ENCODE peak calls at places on chromosomes 4 and X, in six cellular contexts. One of them, this sample, is unnamed.

GRCh38 chr4:146235654-146236570 is 21.6 kb downstream of the REELD1 start:
- DNase-seq in WTC11: no peak
- DNase-seq in A549: no peak
- DNase-seq in endothelial cell of umbilical vein: no peak
- DNase-seq in HepG2: no peak
- DNase-seq in H1: no peak
- DNase-seq in this sample: no peak

GRCh38 chrX:46649421-46650260 is 76.1 kb downstream of the CHST7 start:
- DNase-seq in HepG2: no peak
- DNase-seq in A549: no peak
- DNase-seq in H1: no peak
- DNase-seq in endothelial cell of umbilical vein: peak
- DNase-seq in WTC11: peak
- DNase-seq in this sample: no peak

GRCh38 chr4:143768007-143768591 is 67.6 kb upstream of the FREM3 start:
- DNase-seq in endothelial cell of umbilical vein: peak
- DNase-seq in HepG2: no peak
- DNase-seq in A549: no peak
- DNase-seq in WTC11: no peak
- DNase-seq in H1: no peak
- DNase-seq in this sample: no peak

GRCh38 chrX:118523920-118524319 is 28.3 kb downstream of the DOCK11 start:
- DNase-seq in H1: no peak
- DNase-seq in A549: no peak
- DNase-seq in WTC11: no peak
- DNase-seq in endothelial cell of umbilical vein: no peak
- DNase-seq in HepG2: no peak
- DNase-seq in this sample: no peak

GRCh38 chrX:44234541-44234940 is 108.9 kb downstream of the EFHC2 start:
- DNase-seq in A549: no peak
- DNase-seq in H1: no peak
- DNase-seq in WTC11: no peak
- DNase-seq in endothelial cell of umbilical vein: no peak
- DNase-seq in HepG2: no peak
- DNase-seq in this sample: no peak

GRCh38 chrX:16628954-16629595 is 20.9 kb upstream of the S100G start:
- DNase-seq in HepG2: no peak
- DNase-seq in WTC11: peak
- DNase-seq in A549: no peak
- DNase-seq in endothelial cell of umbilical vein: no peak
- DNase-seq in H1: peak
- DNase-seq in this sample: peak

GRCh38 chr4:2852481-2852881 is 8.8 kb downstream of the ADD1 start:
- DNase-seq in H1: no peak
- DNase-seq in WTC11: no peak
- DNase-seq in HepG2: no peak
- DNase-seq in A549: no peak
- DNase-seq in endothelial cell of umbilical vein: no peak
- DNase-seq in this sample: no peak

GRCh38 chrX:41167888-41168287 is 82.6 kb downstream of the USP9X start:
- DNase-seq in H1: no peak
- DNase-seq in endothelial cell of umbilical vein: peak
- DNase-seq in HepG2: no peak
- DNase-seq in WTC11: no peak
- DNase-seq in A549: no peak
- DNase-seq in this sample: no peak

GRCh38 chr4:20272411-20272872 is 20.7 kb downstream of the SLIT2 start:
- DNase-seq in A549: no peak
- DNase-seq in WTC11: no peak
- DNase-seq in endothelial cell of umbilical vein: no peak
- DNase-seq in H1: no peak
- DNase-seq in HepG2: no peak
- DNase-seq in this sample: no peak

GRCh38 chr4:39452153-39452859 is 6.4 kb downstream of the RPL9 start:
- DNase-seq in A549: no peak
- DNase-seq in endothelial cell of umbilical vein: no peak
- DNase-seq in WTC11: no peak
- DNase-seq in HepG2: no peak
- DNase-seq in H1: no peak
- DNase-seq in this sample: no peak

GRCh38 chr4:88613417-88613875 is 21.2 kb downstream of the HERC3 start:
- DNase-seq in WTC11: no peak
- DNase-seq in A549: no peak
- DNase-seq in H1: no peak
- DNase-seq in HepG2: no peak
- DNase-seq in endothelial cell of umbilical vein: peak
- DNase-seq in this sample: no peak

GRCh38 chr4:10183462-10183861 is 66.9 kb upstream of the WDR1 start:
- DNase-seq in HepG2: no peak
- DNase-seq in WTC11: no peak
- DNase-seq in A549: no peak
- DNase-seq in H1: no peak
- DNase-seq in endothelial cell of umbilical vein: no peak
- DNase-seq in this sample: no peak

GRCh38 chr4:119794681-119795080 is 166.1 kb upstream of the PDE5A start:
- DNase-seq in H1: no peak
- DNase-seq in WTC11: no peak
- DNase-seq in endothelial cell of umbilical vein: no peak
- DNase-seq in HepG2: no peak
- DNase-seq in A549: no peak
- DNase-seq in this sample: no peak

GRCh38 chr4:83128235-83128929 is 13.9 kb upstream of the PLAC8 start:
- DNase-seq in WTC11: no peak
- DNase-seq in HepG2: no peak
- DNase-seq in endothelial cell of umbilical vein: no peak
- DNase-seq in A549: no peak
- DNase-seq in H1: no peak
- DNase-seq in this sample: no peak

GRCh38 chr4:39825090-39825489 is 127.2 kb downstream of the UBE2K start:
- DNase-seq in HepG2: no peak
- DNase-seq in endothelial cell of umbilical vein: no peak
- DNase-seq in WTC11: no peak
- DNase-seq in H1: no peak
- DNase-seq in A549: no peak
- DNase-seq in this sample: no peak

GRCh38 chr4:152613841-152614240 is 66.0 kb downstream of the TMEM154 start:
- DNase-seq in HepG2: no peak
- DNase-seq in A549: no peak
- DNase-seq in WTC11: no peak
- DNase-seq in H1: no peak
- DNase-seq in endothelial cell of umbilical vein: no peak
- DNase-seq in this sample: no peak

GRCh38 chrX:131709553-131709952 is 165.7 kb downstream of the OR13H1 start:
- DNase-seq in H1: no peak
- DNase-seq in endothelial cell of umbilical vein: no peak
- DNase-seq in HepG2: no peak
- DNase-seq in A549: no peak
- DNase-seq in WTC11: no peak
- DNase-seq in this sample: no peak

GRCh38 chr4:1604706-1605205 is 79.4 kb downstream of the FAM53A start:
- DNase-seq in endothelial cell of umbilical vein: no peak
- DNase-seq in A549: no peak
- DNase-seq in H1: no peak
- DNase-seq in WTC11: no peak
- DNase-seq in HepG2: no peak
- DNase-seq in this sample: no peak

GRCh38 chr4:2366252-2367192 is 51.9 kb downstream of the ZFYVE28 start:
- DNase-seq in endothelial cell of umbilical vein: no peak
- DNase-seq in A549: no peak
- DNase-seq in WTC11: no peak
- DNase-seq in H1: no peak
- DNase-seq in HepG2: no peak
- DNase-seq in this sample: no peak

GRCh38 chrX:84188320-84188834 is 378 bp upstream of the RPS6KA6 start:
- DNase-seq in A549: peak
- DNase-seq in WTC11: peak
- DNase-seq in H1: peak
- DNase-seq in endothelial cell of umbilical vein: peak
- DNase-seq in HepG2: no peak
- DNase-seq in this sample: no peak

GRCh38 chr4:183905593-183906485 is 732 bp downstream of the STOX2 start:
- DNase-seq in H1: peak
- DNase-seq in WTC11: peak
- DNase-seq in A549: peak
- DNase-seq in endothelial cell of umbilical vein: peak
- DNase-seq in HepG2: no peak
- DNase-seq in this sample: no peak

GRCh38 chrX:123093792-123094191 is 90.3 kb upstream of the GRIA3 start:
- DNase-seq in H1: no peak
- DNase-seq in WTC11: no peak
- DNase-seq in A549: no peak
- DNase-seq in endothelial cell of umbilical vein: no peak
- DNase-seq in HepG2: peak
- DNase-seq in this sample: no peak

GRCh38 chr4:112514449-112515277 is 1.3 kb downstream of the NEUROG2 start:
- DNase-seq in H1: peak
- DNase-seq in endothelial cell of umbilical vein: no peak
- DNase-seq in WTC11: peak
- DNase-seq in A549: no peak
- DNase-seq in HepG2: no peak
- DNase-seq in this sample: no peak

GRCh38 chr4:84800256-84800655 is 166.2 kb downstream of the WDFY3 start:
- DNase-seq in HepG2: no peak
- DNase-seq in A549: no peak
- DNase-seq in WTC11: no peak
- DNase-seq in endothelial cell of umbilical vein: peak
- DNase-seq in H1: no peak
- DNase-seq in this sample: no peak

GRCh38 chr4:148081745-148082144 is 349.9 kb downstream of the ARHGAP10 start:
- DNase-seq in H1: no peak
- DNase-seq in A549: no peak
- DNase-seq in WTC11: no peak
- DNase-seq in endothelial cell of umbilical vein: no peak
- DNase-seq in HepG2: no peak
- DNase-seq in this sample: no peak

GRCh38 chr4:185597532-185598188 is 62.4 kb upstream of the PDLIM3 start:
- DNase-seq in HepG2: peak
- DNase-seq in WTC11: peak
- DNase-seq in endothelial cell of umbilical vein: peak
- DNase-seq in H1: peak
- DNase-seq in A549: peak
- DNase-seq in this sample: peak

GRCh38 chrX:11672213-11672612 is 6.5 kb upstream of the ARHGAP6 start:
- DNase-seq in HepG2: no peak
- DNase-seq in A549: no peak
- DNase-seq in H1: no peak
- DNase-seq in WTC11: no peak
- DNase-seq in endothelial cell of umbilical vein: no peak
- DNase-seq in this sample: no peak

GRCh38 chr4:140302151-140302859 is 71.1 kb upstream of the SCOC start:
- DNase-seq in HepG2: no peak
- DNase-seq in WTC11: no peak
- DNase-seq in A549: no peak
- DNase-seq in endothelial cell of umbilical vein: no peak
- DNase-seq in H1: no peak
- DNase-seq in this sample: no peak

GRCh38 chr4:125501661-125502060 is 186.9 kb downstream of the FAT4 start:
- DNase-seq in WTC11: no peak
- DNase-seq in endothelial cell of umbilical vein: no peak
- DNase-seq in HepG2: no peak
- DNase-seq in H1: no peak
- DNase-seq in A549: no peak
- DNase-seq in this sample: no peak

GRCh38 chr4:10279261-10279660 is 162.7 kb upstream of the WDR1 start:
- DNase-seq in endothelial cell of umbilical vein: no peak
- DNase-seq in H1: no peak
- DNase-seq in HepG2: no peak
- DNase-seq in A549: no peak
- DNase-seq in WTC11: no peak
- DNase-seq in this sample: no peak

DNA sequence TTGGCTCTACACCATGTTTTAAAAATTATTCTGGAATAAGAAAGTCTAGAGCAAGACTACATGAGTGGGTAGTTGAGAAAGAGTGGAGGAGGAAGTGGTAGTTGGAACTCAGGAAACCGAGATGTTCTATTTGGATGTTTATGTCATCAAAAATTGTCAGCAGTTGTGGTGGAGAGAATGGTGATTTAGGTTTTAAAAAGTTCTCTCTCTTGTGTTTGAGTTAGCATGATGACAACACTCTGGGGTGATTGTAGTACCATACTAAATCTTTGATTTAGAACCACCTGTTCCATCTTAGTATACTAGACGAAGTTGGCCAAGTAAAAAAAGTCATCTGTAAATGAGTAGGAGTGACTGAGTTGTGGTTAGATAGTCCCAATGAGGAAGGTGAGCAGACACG is 40.7 kb downstream of the KLHL2 start:
- DNase-seq in WTC11: no peak
- DNase-seq in A549: no peak
- DNase-seq in H1: no peak
- DNase-seq in endothelial cell of umbilical vein: no peak
- DNase-seq in HepG2: no peak
- DNase-seq in this sample: no peak
- TF ChIP-seq JUN in WTC11: no peak
- TF ChIP-seq JUN in A549: no peak
- TF ChIP-seq JUN in H1: no peak
- TF ChIP-seq JUN in endothelial cell of umbilical vein: no peak
- TF ChIP-seq JUN in HepG2: no peak
- TF ChIP-seq JUN in this sample: no peak

DNA sequence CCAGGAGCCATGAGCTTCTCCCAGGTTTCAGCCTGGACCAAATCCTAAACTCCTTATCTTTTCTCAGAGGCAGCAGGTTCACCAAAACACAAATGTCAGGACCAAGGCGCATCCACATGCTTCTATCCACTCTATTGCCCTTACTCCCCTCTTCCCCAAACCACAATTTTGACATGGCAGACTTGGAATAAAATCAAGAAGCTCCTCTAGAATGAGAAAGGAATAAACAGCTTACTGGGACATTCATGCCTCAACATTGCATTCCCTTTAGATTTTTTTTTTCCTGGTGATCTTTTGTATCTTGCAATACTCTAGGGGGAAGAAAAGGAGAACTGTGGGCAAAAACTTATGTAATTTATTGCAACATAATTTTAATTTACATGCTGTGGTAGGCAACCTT is 119.1 kb downstream of the TSPAN5 start:
- DNase-seq in WTC11: no peak
- DNase-seq in HepG2: no peak
- DNase-seq in H1: no peak
- DNase-seq in A549: no peak
- DNase-seq in endothelial cell of umbilical vein: no peak
- DNase-seq in this sample: no peak
- TF ChIP-seq JUN in WTC11: no peak
- TF ChIP-seq JUN in HepG2: no peak
- TF ChIP-seq JUN in H1: no peak
- TF ChIP-seq JUN in A549: no peak
- TF ChIP-seq JUN in endothelial cell of umbilical vein: no peak
- TF ChIP-seq JUN in this sample: no peak

GRCh38 chr4:78213218-78213617 is 156.1 kb downstream of the FRAS1 start:
- DNase-seq in HepG2: no peak
- DNase-seq in A549: no peak
- DNase-seq in WTC11: no peak
- DNase-seq in endothelial cell of umbilical vein: no peak
- DNase-seq in H1: no peak
- DNase-seq in this sample: no peak
- TF ChIP-seq JUN in HepG2: no peak
- TF ChIP-seq JUN in A549: no peak
- TF ChIP-seq JUN in WTC11: no peak
- TF ChIP-seq JUN in endothelial cell of umbilical vein: no peak
- TF ChIP-seq JUN in H1: no peak
- TF ChIP-seq JUN in this sample: no peak

GRCh38 chr4:93759506-93759905 is 69.0 kb upstream of the ATOH1 start:
- DNase-seq in A549: no peak
- DNase-seq in endothelial cell of umbilical vein: no peak
- DNase-seq in H1: no peak
- DNase-seq in HepG2: no peak
- DNase-seq in WTC11: no peak
- DNase-seq in this sample: no peak
- TF ChIP-seq JUN in A549: no peak
- TF ChIP-seq JUN in endothelial cell of umbilical vein: no peak
- TF ChIP-seq JUN in H1: no peak
- TF ChIP-seq JUN in HepG2: no peak
- TF ChIP-seq JUN in WTC11: no peak
- TF ChIP-seq JUN in this sample: no peak